ENCODE peak calls at places on chromosome 3, in eight cellular contexts. One of them, this sample, is unnamed.

GRCh38 chr3:58052373-58053273 is 44.4 kb downstream of the FLNB start:
- DNase-seq in GM10248: no peak
- DNase-seq in Caki2: peak; percentile 91
- DNase-seq in GM04503: peak; percentile 86
- DNase-seq in PC-9: peak; percentile 92
- DNase-seq in CD4-positive, alpha-beta memory T cell: no peak
- DNase-seq in M059J: peak; percentile 98
- DNase-seq in lung microvascular endothelial cell: peak; percentile 91
- DNase-seq in this sample: no peak

GRCh38 chr3:13916375-13916774 is 36.5 kb upstream of the WNT7A start:
- DNase-seq in GM10248: no peak
- DNase-seq in Caki2: no peak
- DNase-seq in GM04503: no peak
- DNase-seq in PC-9: no peak
- DNase-seq in CD4-positive, alpha-beta memory T cell: no peak
- DNase-seq in M059J: no peak
- DNase-seq in lung microvascular endothelial cell: no peak
- DNase-seq in this sample: no peak

GRCh38 chr3:24683511-24684384 is 189.1 kb upstream of the THRB start:
- DNase-seq in GM10248: no peak
- DNase-seq in Caki2: peak; percentile 33
- DNase-seq in GM04503: no peak
- DNase-seq in PC-9: peak; percentile 70
- DNase-seq in CD4-positive, alpha-beta memory T cell: no peak
- DNase-seq in M059J: peak; percentile 51
- DNase-seq in lung microvascular endothelial cell: peak; percentile 80
- DNase-seq in this sample: no peak

GRCh38 chr3:114400369-114400768 is 106.5 kb downstream of the TIGIT start:
- DNase-seq in GM10248: no peak
- DNase-seq in Caki2: no peak
- DNase-seq in GM04503: no peak
- DNase-seq in PC-9: no peak
- DNase-seq in CD4-positive, alpha-beta memory T cell: no peak
- DNase-seq in M059J: no peak
- DNase-seq in lung microvascular endothelial cell: no peak
- DNase-seq in this sample: no peak

GRCh38 chr3:111850481-111850880 is 8.6 kb upstream of the PHLDB2 start:
- DNase-seq in GM10248: no peak
- DNase-seq in Caki2: no peak
- DNase-seq in GM04503: no peak
- DNase-seq in PC-9: peak; percentile 65
- DNase-seq in CD4-positive, alpha-beta memory T cell: no peak
- DNase-seq in M059J: peak; percentile 93
- DNase-seq in lung microvascular endothelial cell: no peak
- DNase-seq in this sample: no peak

GRCh38 chr3:102733811-102734574 is 299.2 kb downstream of the ZPLD1 start:
- DNase-seq in GM10248: no peak
- DNase-seq in Caki2: peak; percentile 7
- DNase-seq in GM04503: peak; percentile 56
- DNase-seq in PC-9: no peak
- DNase-seq in CD4-positive, alpha-beta memory T cell: no peak
- DNase-seq in M059J: peak; percentile 16
- DNase-seq in lung microvascular endothelial cell: no peak
- DNase-seq in this sample: no peak

GRCh38 chr3:193897791-193898190 is 238.2 kb upstream of the HES1 start:
- DNase-seq in GM10248: no peak
- DNase-seq in Caki2: no peak
- DNase-seq in GM04503: no peak
- DNase-seq in PC-9: no peak
- DNase-seq in CD4-positive, alpha-beta memory T cell: no peak
- DNase-seq in M059J: no peak
- DNase-seq in lung microvascular endothelial cell: no peak
- DNase-seq in this sample: no peak

GRCh38 chr3:28308196-28308595 is 40.3 kb upstream of the ZCWPW2 start:
- DNase-seq in GM10248: no peak
- DNase-seq in Caki2: no peak
- DNase-seq in GM04503: no peak
- DNase-seq in PC-9: no peak
- DNase-seq in CD4-positive, alpha-beta memory T cell: no peak
- DNase-seq in M059J: no peak
- DNase-seq in lung microvascular endothelial cell: no peak
- DNase-seq in this sample: no peak

GRCh38 chr3:133779626-133780203 is 25.9 kb upstream of the SRPRB start:
- DNase-seq in GM10248: no peak
- DNase-seq in Caki2: no peak
- DNase-seq in GM04503: no peak
- DNase-seq in PC-9: no peak
- DNase-seq in CD4-positive, alpha-beta memory T cell: no peak
- DNase-seq in M059J: no peak
- DNase-seq in lung microvascular endothelial cell: no peak
- DNase-seq in this sample: no peak